ENCODE peak calls at places on chromosome 17, in six cellular contexts. U, Y, Q, G, L and R are unnamed samples.

GRCh38 chr17:82907797-82908261 is 68.0 kb upstream of the ZNF750 start:
- DNase-seq in Q (no peak), G (no peak), Y (no peak), U (no peak), L (no peak), R (no peak)

GRCh38 chr17:7862692-7863437 is 5.1 kb downstream of the CYB5D1 start:
- DNase-seq in Y (peak), G (peak), U (no peak), L (peak), Q (no peak), R (no peak)

GRCh38 chr17:74126179-74126900 is 77.1 kb upstream of the RPL38 start:
- DNase-seq in L (no peak), Y (no peak), U (no peak), Q (no peak), G (no peak), R (no peak)

GRCh38 chr17:5050281-5050680 is 15.1 kb upstream of the SLC52A1 start:
- DNase-seq in L (no peak), Y (no peak), Q (no peak), G (peak), U (no peak), R (no peak)

GRCh38 chr17:52157603-52158449 is 688 bp downstream of the CA10 start:
- DNase-seq in L (no peak), Q (peak), U (no peak), Y (no peak), G (no peak), R (no peak)

GRCh38 chr17:39966771-39967170 is 4.0 kb downstream of the GSDMA start:
- DNase-seq in G (no peak), Q (no peak), U (no peak), Y (no peak), L (no peak), R (no peak)

GRCh38 chr17:9645858-9646555 is 690 bp downstream of the USP43 start:
- DNase-seq in G (no peak), U (peak), Q (no peak), L (peak), Y (no peak), R (peak)

GRCh38 chr17:3687949-3688614 is 7.9 kb downstream of the P2RX5 start:
- DNase-seq in U (no peak), G (no peak), Q (no peak), L (no peak), Y (no peak), R (no peak)

GRCh38 chr17:43831633-43832032 is 1.3 kb downstream of the MPP3 start:
- DNase-seq in Q (no peak), G (no peak), U (peak), L (no peak), Y (no peak), R (peak)

GRCh38 chr17:27623578-27623977 is 7.4 kb upstream of the LGALS9 start:
- DNase-seq in G (no peak), Q (no peak), Y (no peak), U (no peak), L (no peak), R (no peak)

GRCh38 chr17:14545156-14545906 is 244.4 kb downstream of the HS3ST3B1 start:
- DNase-seq in G (no peak), Y (no peak), Q (no peak), U (no peak), L (no peak), R (no peak)

GRCh38 chr17:56597495-56597990 is 4.0 kb downstream of the NOG start:
- DNase-seq in U (peak), Y (no peak), Q (peak), L (no peak), G (no peak), R (no peak)

GRCh38 chr17:20089795-20090547 is 80.8 kb downstream of the SPECC1 start:
- DNase-seq in Y (no peak), L (no peak), G (no peak), Q (no peak), U (no peak), R (no peak)

GRCh38 chr17:31549121-31549524 is 157.6 kb downstream of the RAB11FIP4 start:
- DNase-seq in U (no peak), L (no peak), Y (no peak), Q (no peak), G (no peak), R (no peak)

GRCh38 chr17:74305865-74306654 is 20.0 kb upstream of the KIF19 start:
- DNase-seq in G (no peak), Q (no peak), U (no peak), L (no peak), Y (no peak), R (no peak)

GRCh38 chr17:21464611-21465021 is 88.5 kb downstream of the KCNJ12 start:
- DNase-seq in L (no peak), Q (no peak), U (no peak), Y (no peak), G (no peak), R (no peak)

GRCh38 chr17:48011405-48012150 is 26.0 kb downstream of the COPZ2 start:
- DNase-seq in U (no peak), Q (no peak), G (peak), Y (peak), L (peak), R (no peak)

GRCh38 chr17:36674278-36674650 is 72.9 kb downstream of the MRM1 start:
- DNase-seq in Y (peak), U (no peak), Q (no peak), L (no peak), G (peak), R (no peak)

GRCh38 chr17:11869680-11870394 is 127.4 kb downstream of the ZNF18 start:
- DNase-seq in Q (no peak), G (no peak), U (no peak), Y (no peak), L (no peak), R (no peak)

GRCh38 chr17:34235389-34236028 is 19.6 kb upstream of the CCL2 start:
- DNase-seq in Q (no peak), U (peak), L (peak), Y (no peak), G (no peak), R (no peak)

GRCh38 chr17:48071654-48072053 is 23.5 kb downstream of the NFE2L1 start:
- DNase-seq in Y (no peak), Q (no peak), G (no peak), U (no peak), L (no peak), R (no peak)

GRCh38 chr17:2406903-2407790 is 6.3 kb upstream of the MNT start:
- DNase-seq in G (no peak), U (peak), Y (no peak), Q (peak), L (peak), R (no peak)

GRCh38 chr17:10640475-10640874 is 16.6 kb downstream of the MYH3 start:
- DNase-seq in Y (no peak), U (no peak), Q (no peak), L (no peak), G (no peak), R (no peak)

GRCh38 chr17:61129232-61129631 is 270.4 kb upstream of the TBX2 start:
- DNase-seq in G (no peak), Q (no peak), U (no peak), L (no peak), Y (no peak), R (no peak)

GRCh38 chr17:53724726-53725125 is 98.0 kb upstream of the KIF2B start:
- DNase-seq in U (no peak), Y (no peak), Q (no peak), G (no peak), L (no peak), R (no peak)

GRCh38 chr17:869067-869466 is 86.9 kb downstream of the MRM3 start:
- DNase-seq in L (no peak), G (no peak), U (peak), Q (peak), Y (no peak), R (no peak)

GRCh38 chr17:58513913-58514794 is at the start of gene MTMR4:
- DNase-seq in Q (peak), L (peak), G (peak), U (peak), Y (peak), R (peak)

DNA sequence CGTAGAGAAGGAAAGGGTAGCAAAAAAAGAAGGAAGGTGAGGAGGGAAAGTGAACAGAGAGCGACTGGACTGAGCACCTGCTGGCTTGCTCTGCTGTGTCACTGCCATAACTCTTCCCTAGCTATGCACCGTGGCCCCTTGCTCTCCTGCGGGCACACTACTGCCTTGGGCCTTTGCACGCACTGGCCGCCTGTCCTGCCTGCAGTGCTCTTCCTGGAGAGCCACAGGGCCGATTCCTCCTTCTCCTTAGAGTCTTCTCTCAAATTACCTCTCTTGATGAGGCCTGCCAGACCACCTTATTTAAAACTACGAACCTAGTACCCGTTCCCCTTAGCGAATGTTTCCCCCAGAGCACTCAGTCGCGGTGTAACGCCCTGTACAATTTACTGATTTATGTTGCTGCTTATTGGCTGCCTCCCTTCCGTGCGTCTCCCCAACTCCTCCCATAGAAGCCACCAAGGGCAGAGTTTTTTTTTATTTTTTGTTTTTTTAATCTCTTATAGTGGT is 70.3 kb downstream of the RAI1 start:
- DNase-seq in U (no peak), G (no peak), Y (peak), L (no peak), Q (no peak), R (no peak)
- H3K4me3 ChIP-seq in U (peak), G (peak), Y (peak), L (no peak), Q (peak), R (no peak)

GRCh38 chr17:64398330-64398729 is 7.7 kb upstream of the PECAM1 start:
- DNase-seq in U (no peak), G (no peak), L (no peak), Y (no peak), Q (peak), R (no peak)
- H3K4me3 ChIP-seq in U (no peak), G (peak), L (no peak), Y (no peak), Q (no peak), R (no peak)

GRCh38 chr17:38898291-38898679 is 27.1 kb upstream of the LASP1NB start:
- DNase-seq in G (no peak), U (no peak), Q (no peak), L (no peak), Y (peak), R (no peak)
- H3K4me3 ChIP-seq in G (peak), U (no peak), Q (no peak), L (no peak), Y (peak), R (no peak)

GRCh38 chr17:81390029-81390428 is 5.2 kb upstream of the BAHCC1 start:
- DNase-seq in Y (no peak), U (no peak), G (no peak), L (no peak), Q (no peak), R (no peak)
- H3K4me3 ChIP-seq in Y (no peak), U (no peak), G (no peak), L (no peak), Q (no peak), R (no peak)

DNA sequence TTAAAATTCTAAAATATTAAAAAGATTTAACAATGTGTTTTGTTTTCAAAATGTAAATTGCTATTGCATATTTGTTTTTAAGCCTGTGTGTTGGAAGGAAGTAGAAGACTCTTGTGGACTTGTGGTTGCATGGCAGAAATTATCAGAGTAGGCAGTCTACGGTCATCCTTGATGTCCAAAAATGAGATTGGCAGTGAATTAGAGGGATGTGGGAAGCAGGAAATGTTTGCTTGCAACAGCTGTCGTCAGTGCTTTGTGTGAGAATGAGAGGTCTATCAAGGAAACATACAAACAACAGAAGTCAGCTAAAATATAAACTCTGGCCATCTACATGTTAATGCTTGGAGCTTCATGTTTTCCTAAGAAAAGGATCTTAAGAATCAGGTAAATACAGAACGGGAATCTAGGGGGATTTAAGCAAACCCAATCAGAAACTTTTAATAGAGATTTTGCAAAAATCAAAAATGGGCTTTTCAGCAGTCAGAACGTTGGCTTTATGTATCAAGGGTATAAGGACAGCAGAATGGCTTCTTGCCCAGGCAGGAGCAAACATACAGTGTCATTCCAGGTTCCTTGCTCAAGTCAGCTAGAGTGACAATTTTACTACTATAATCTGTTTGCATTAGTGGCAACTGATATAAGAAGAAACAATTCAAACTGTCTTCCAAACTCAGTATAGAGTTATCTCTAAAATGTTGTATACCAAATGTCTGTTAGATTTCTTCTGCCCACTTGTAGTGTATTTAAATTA is 196.7 kb downstream of the CYB561 start:
- DNase-seq in U (no peak), Y (no peak), L (no peak), Q (no peak), G (no peak), R (no peak)
- H3K4me3 ChIP-seq in U (peak), Y (no peak), L (no peak), Q (no peak), G (no peak), R (no peak)

GRCh38 chr17:68514809-68515208 is 2.6 kb downstream of the PRKAR1A start:
- DNase-seq in U (no peak), L (no peak), Y (no peak), G (no peak), Q (no peak), R (no peak)
- H3K4me3 ChIP-seq in U (peak), L (no peak), Y (peak), G (no peak), Q (peak), R (no peak)